ENCODE peak calls at places on chromosomes 1 and 21, in seven cellular contexts. E, Y, P, H, W, V and O are unnamed samples.

GRCh38 chr1:153534933-153535663 is 693 bp downstream of the S100A6 start:
- DNase-seq in V (peak), W (peak), Y (peak), P (no peak), E (peak), H (no peak), O (peak)

GRCh38 chr1:171422489-171422888 is 62.8 kb upstream of the PRRC2C start:
- DNase-seq in V (no peak), W (no peak), P (no peak), Y (peak), E (peak), H (peak), O (no peak)

GRCh38 chr1:217506878-217507277 is 124.0 kb downstream of the GPATCH2 start:
- DNase-seq in H (no peak), P (no peak), W (no peak), E (no peak), V (no peak), Y (no peak), O (no peak)

GRCh38 chr21:45260191-45260795 is 27.4 kb downstream of the POFUT2 start:
- DNase-seq in W (no peak), E (no peak), H (no peak), Y (no peak), P (no peak), V (no peak), O (no peak)

GRCh38 chr1:44603718-44604117 is 70.6 kb downstream of the TMEM53 start:
- DNase-seq in Y (no peak), V (no peak), P (no peak), W (no peak), E (no peak), H (no peak), O (no peak)

GRCh38 chr21:42653492-42654061 is at the start of gene PDE9A:
- DNase-seq in V (no peak), Y (peak), P (no peak), E (peak), H (no peak), W (no peak), O (peak)

GRCh38 chr1:22212400-22213233 is 69.7 kb upstream of the WNT4 start:
- DNase-seq in W (no peak), H (no peak), Y (no peak), P (no peak), E (no peak), V (no peak), O (no peak)

GRCh38 chr1:9120312-9120958 is 8.5 kb downstream of the GPR157 start:
- DNase-seq in W (no peak), E (no peak), Y (no peak), H (no peak), V (no peak), P (no peak), O (no peak)

GRCh38 chr1:209095627-209096595 is 487.6 kb upstream of the CAMK1G start:
- DNase-seq in V (no peak), H (peak), Y (peak), E (peak), W (no peak), P (no peak), O (no peak)

GRCh38 chr1:152774875-152775274 is at the start of gene LCE1F:
- DNase-seq in V (no peak), W (no peak), H (no peak), P (no peak), Y (no peak), E (no peak), O (no peak)

GRCh38 chr1:27455166-27455811 is 34.7 kb downstream of the WASF2 start:
- DNase-seq in P (no peak), V (no peak), H (no peak), Y (no peak), W (no peak), E (no peak), O (no peak)

GRCh38 chr1:193114485-193115095 is 7.2 kb upstream of the CDC73 start:
- DNase-seq in H (no peak), W (no peak), E (no peak), Y (no peak), P (no peak), V (no peak), O (no peak)

GRCh38 chr1:2133879-2134215 is 60.7 kb downstream of the FAAP20 start:
- DNase-seq in W (no peak), V (no peak), E (no peak), Y (no peak), H (no peak), P (no peak), O (no peak)

GRCh38 chr1:67211589-67212563 is 45.6 kb downstream of the IL23R start:
- DNase-seq in P (peak), E (no peak), H (no peak), W (no peak), V (no peak), Y (peak), O (no peak)

GRCh38 chr1:81499487-81499886 is 301.2 kb upstream of the ADGRL2 start:
- DNase-seq in E (no peak), Y (no peak), W (no peak), V (no peak), P (no peak), H (no peak), O (no peak)

GRCh38 chr21:31255036-31255435 is 89.0 kb downstream of the TIAM1 start:
- DNase-seq in W (no peak), Y (no peak), V (no peak), P (no peak), E (no peak), H (no peak), O (no peak)

GRCh38 chr1:199422206-199422605 is 605.3 kb upstream of the NR5A2 start:
- DNase-seq in H (peak), P (peak), V (no peak), E (peak), W (no peak), Y (peak), O (no peak)

GRCh38 chr21:46116189-46116845 is 18.4 kb downstream of the COL6A2 start:
- DNase-seq in V (no peak), H (no peak), P (no peak), E (no peak), W (no peak), Y (no peak), O (no peak)

GRCh38 chr1:247330548-247331171 is 1.0 kb downstream of the ZNF496 start:
- DNase-seq in H (no peak), P (no peak), V (no peak), Y (no peak), E (no peak), W (no peak), O (no peak)

GRCh38 chr1:196538473-196538872 is 69.8 kb downstream of the KCNT2 start:
- DNase-seq in V (no peak), H (no peak), Y (no peak), P (no peak), W (no peak), E (no peak), O (no peak)

GRCh38 chr1:23453455-23454000 is 29.0 kb upstream of the TCEA3 start:
- DNase-seq in Y (no peak), E (no peak), H (no peak), W (no peak), P (no peak), V (no peak), O (no peak)

GRCh38 chr1:98323396-98323795 is 338.1 kb upstream of the SNX7 start:
- DNase-seq in H (peak), W (no peak), E (peak), P (no peak), Y (peak), V (no peak), O (no peak)

GRCh38 chr21:31338892-31339368 is 5.1 kb downstream of the TIAM1 start:
- DNase-seq in W (no peak), P (no peak), E (no peak), Y (no peak), H (no peak), V (no peak), O (no peak)

GRCh38 chr1:230836801-230837200 is 31.5 kb downstream of the C1orf198 start:
- DNase-seq in W (no peak), V (no peak), H (no peak), E (no peak), P (no peak), Y (no peak), O (no peak)

GRCh38 chr1:3161130-3161840 is 92.3 kb downstream of the PRDM16 start:
- DNase-seq in V (peak), H (no peak), Y (no peak), E (no peak), P (no peak), W (peak), O (no peak)

GRCh38 chr21:46100020-46100419 is 2.1 kb downstream of the COL6A2 start:
- DNase-seq in W (no peak), Y (no peak), V (no peak), H (no peak), E (no peak), P (no peak), O (no peak)

GRCh38 chr1:84797603-84798002 is 95.4 kb downstream of the LPAR3 start:
- DNase-seq in W (no peak), P (no peak), H (no peak), Y (no peak), V (no peak), E (no peak), O (no peak)

GRCh38 chr1:16013220-16013907 is 4.5 kb downstream of the HSPB7 start:
- DNase-seq in H (no peak), Y (peak), E (peak), P (no peak), V (no peak), W (no peak), O (peak)

GRCh38 chr1:58443986-58444603 is 102.4 kb downstream of the OMA1 start:
- DNase-seq in P (no peak), W (no peak), H (no peak), Y (peak), E (no peak), V (no peak), O (no peak)

GRCh38 chr1:204410764-204411450 is 710 bp downstream of the PPP1R15B start:
- DNase-seq in V (peak), Y (peak), H (no peak), P (peak), E (peak), W (peak), O (peak)

GRCh38 chr1:1344672-1345361 is 4.4 kb downstream of the DVL1 start:
- DNase-seq in E (peak), H (no peak), V (no peak), W (no peak), Y (peak), P (no peak), O (peak)

GRCh38 chr1:24018611-24019580 is 38.8 kb upstream of the SRSF10 start:
- DNase-seq in Y (peak), W (peak), H (peak), P (peak), V (peak), E (peak), O (peak)

GRCh38 chr1:53715478-53715877 is 23.5 kb downstream of the GLIS1 start:
- DNase-seq in H (no peak), W (no peak), E (peak), P (peak), V (no peak), Y (peak), O (no peak)